ENCODE peak calls at places on chromosomes 11 and 22, in ten cellular contexts. D is H1, M is K562, Q is fibroblast of lung, C is GM23248, I is mammary epithelial cell, W is GM23338, H is OCI-LY7, L is HCT116, A is astrocyte. U is an unnamed sample.

GRCh38 chr11:118198370-118198769 is 21.9 kb upstream of the SCN2B start:
- DNase-seq in W (peak), L (peak), M (peak), I (peak), C (peak), A (peak), Q (peak), H (peak), D (peak), U (peak)

GRCh38 chr11:106288057-106288456 is 210.6 kb downstream of the AASDHPPT start:
- DNase-seq in M (no peak), H (no peak), Q (no peak), I (no peak), A (no peak), L (no peak), C (no peak), W (no peak), D (no peak), U (no peak)

GRCh38 chr11:9775393-9775780 is 111.5 kb downstream of the SWAP70 start:
- DNase-seq in D (no peak), I (no peak), W (peak), L (no peak), H (no peak), C (no peak), Q (no peak), A (no peak), M (no peak), U (no peak)

GRCh38 chr11:105046898-105047579 is 1.9 kb upstream of the CARD16 start:
- DNase-seq in Q (peak), M (no peak), C (peak), W (peak), D (no peak), I (peak), L (no peak), H (no peak), A (peak), U (no peak)

GRCh38 chr22:37498289-37498909 is 12.2 kb upstream of the MFNG start:
- DNase-seq in C (no peak), W (peak), Q (no peak), I (no peak), M (peak), L (no peak), A (no peak), H (peak), D (peak), U (peak)

GRCh38 chr11:82398300-82398815 is 335.3 kb downstream of the FAM181B start:
- DNase-seq in I (no peak), D (no peak), M (no peak), H (no peak), W (no peak), Q (no peak), C (no peak), L (no peak), A (no peak), U (no peak)

GRCh38 chr22:30425616-30426394 is at the start of gene MTFP1:
- DNase-seq in W (peak), A (peak), M (peak), D (peak), I (peak), H (peak), L (no peak), Q (peak), C (peak), U (peak)

GRCh38 chr11:95715777-95716241 is 73.8 kb downstream of the FAM76B start:
- DNase-seq in C (peak), Q (peak), D (no peak), M (no peak), I (peak), H (peak), A (peak), W (peak), L (no peak), U (no peak)

GRCh38 chr11:120499859-120500258 is 11.7 kb upstream of the GRIK4 start:
- DNase-seq in A (no peak), C (no peak), L (no peak), D (no peak), H (no peak), Q (no peak), M (no peak), W (no peak), I (no peak), U (no peak)

GRCh38 chr22:23233746-23234408 is 53.6 kb downstream of the BCR start:
- DNase-seq in D (no peak), W (no peak), M (peak), A (peak), L (no peak), I (no peak), H (no peak), C (peak), Q (peak), U (no peak)

GRCh38 chr22:41504397-41504796 is 35.5 kb downstream of the ACO2 start:
- DNase-seq in M (no peak), D (no peak), I (peak), H (no peak), Q (no peak), L (no peak), A (no peak), W (no peak), C (peak), U (no peak)

GRCh38 chr22:22787805-22788459 is 99.7 kb upstream of the IGLL5 start:
- DNase-seq in M (peak), A (no peak), W (peak), H (peak), C (peak), D (peak), Q (peak), I (peak), L (peak), U (peak)

GRCh38 chr22:28373841-28374240 is 305.8 kb downstream of the TTC28 start:
- DNase-seq in A (peak), I (no peak), Q (peak), C (peak), H (no peak), L (no peak), W (no peak), D (no peak), M (no peak), U (no peak)

GRCh38 chr11:9664276-9665171 is 647 bp downstream of the SWAP70 start:
- DNase-seq in W (peak), Q (peak), A (peak), D (no peak), C (peak), M (no peak), H (peak), L (no peak), I (peak), U (peak)

GRCh38 chr22:24066260-24066659 is 55.2 kb downstream of the CABIN1 start:
- DNase-seq in A (no peak), D (no peak), I (peak), M (no peak), C (peak), W (no peak), L (no peak), H (peak), Q (no peak), U (no peak)

GRCh38 chr11:15889972-15890371 is 466.4 kb downstream of the SOX6 start:
- DNase-seq in W (no peak), M (no peak), H (no peak), A (peak), C (no peak), Q (peak), D (no peak), L (no peak), I (no peak), U (peak)

GRCh38 chr11:109132539-109132938 is 289.5 kb upstream of the C11orf87 start:
- DNase-seq in D (no peak), C (no peak), Q (no peak), I (peak), H (no peak), W (peak), L (no peak), M (no peak), A (no peak), U (no peak)

GRCh38 chr22:29109853-29110252 is 37.0 kb downstream of the KREMEN1 start:
- DNase-seq in L (no peak), C (no peak), W (no peak), H (no peak), I (no peak), A (no peak), M (no peak), D (no peak), Q (peak), U (no peak)

GRCh38 chr11:34512810-34513673 is 552 bp downstream of the ELF5 start:
- DNase-seq in H (peak), A (peak), M (peak), D (peak), Q (peak), W (peak), L (peak), I (peak), C (peak), U (peak)

GRCh38 chr11:12559011-12559410 is 115.2 kb upstream of the TEAD1 start:
- DNase-seq in L (no peak), D (no peak), C (no peak), I (no peak), W (no peak), M (no peak), A (no peak), H (no peak), Q (peak), U (no peak)
- H2AFZ ChIP-seq in L (no peak), D (no peak), C (no peak), I (no peak), W (no peak), M (no peak), A (no peak), H (no peak), Q (no peak), U (no peak)

DNA sequence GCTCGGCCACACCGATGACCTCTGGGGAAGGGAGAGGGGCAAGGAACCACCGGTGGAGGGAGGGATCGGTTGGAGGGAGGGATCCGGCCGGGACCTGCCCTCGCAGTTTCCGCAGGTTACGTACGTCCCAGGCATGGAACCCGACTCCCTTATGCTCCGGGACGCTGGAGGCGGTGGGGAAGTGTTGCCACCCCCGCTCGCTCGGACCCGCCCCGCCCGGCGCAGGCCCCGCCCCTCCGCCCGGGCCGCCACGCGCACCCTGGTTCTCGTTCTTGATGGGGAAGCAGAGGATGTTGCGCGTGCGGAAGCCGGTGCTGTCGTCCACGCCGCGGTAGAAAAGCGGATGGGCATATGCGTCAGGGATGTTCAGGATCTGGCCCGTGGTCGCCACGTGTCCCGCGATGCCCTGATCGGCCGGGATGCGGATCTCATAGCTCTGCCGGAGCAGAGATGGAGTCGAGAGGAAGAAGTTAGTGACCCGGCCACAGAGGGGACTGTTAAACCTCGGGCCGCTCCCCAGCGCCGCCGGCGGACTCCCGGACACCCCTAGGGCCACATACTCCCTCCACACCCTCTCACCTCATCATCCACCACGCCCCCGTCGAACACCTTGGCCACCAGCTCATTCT is 89.8 kb downstream of the PDE2A start:
- DNase-seq in C (peak), L (no peak), Q (peak), I (no peak), D (peak), H (no peak), M (peak), W (peak), A (no peak), U (peak)
- H3K27ac ChIP-seq in C (no peak), L (no peak), Q (no peak), I (no peak), D (no peak), H (no peak), M (no peak), W (no peak), A (no peak), U (no peak)

GRCh38 chr11:17014774-17015638 is 792 bp upstream of the PLEKHA7 start:
- DNase-seq in D (peak), H (no peak), M (peak), I (no peak), L (peak), W (peak), A (peak), Q (peak), C (peak), U (peak)
- H2AFZ ChIP-seq in D (peak), H (no peak), M (peak), I (peak), L (peak), W (peak), A (peak), Q (no peak), C (peak), U (peak)

GRCh38 chr11:102927624-102927990 is 27.9 kb downstream of the MMP13 start:
- DNase-seq in D (no peak), M (no peak), W (no peak), A (no peak), H (no peak), L (no peak), I (no peak), Q (no peak), C (no peak), U (no peak)
- H3K27ac ChIP-seq in D (no peak), M (no peak), W (no peak), A (no peak), H (no peak), L (no peak), I (no peak), Q (no peak), C (no peak), U (no peak)

GRCh38 chr11:336666-337002 is 16.0 kb upstream of the IFITM3 start:
- DNase-seq in H (no peak), C (no peak), M (no peak), A (no peak), D (no peak), W (no peak), Q (no peak), I (no peak), L (no peak), U (no peak)
- H2AFZ ChIP-seq in H (peak), C (peak), M (peak), A (no peak), D (peak), W (no peak), Q (no peak), I (no peak), L (no peak), U (peak)

GRCh38 chr11:119369035-119369925 is 12.2 kb downstream of the USP2 start:
- DNase-seq in A (no peak), H (peak), L (no peak), Q (no peak), C (no peak), D (no peak), I (no peak), W (no peak), M (no peak), U (no peak)
- H3K27ac ChIP-seq in A (no peak), H (peak), L (no peak), Q (no peak), C (no peak), D (no peak), I (no peak), W (no peak), M (no peak), U (no peak)

DNA sequence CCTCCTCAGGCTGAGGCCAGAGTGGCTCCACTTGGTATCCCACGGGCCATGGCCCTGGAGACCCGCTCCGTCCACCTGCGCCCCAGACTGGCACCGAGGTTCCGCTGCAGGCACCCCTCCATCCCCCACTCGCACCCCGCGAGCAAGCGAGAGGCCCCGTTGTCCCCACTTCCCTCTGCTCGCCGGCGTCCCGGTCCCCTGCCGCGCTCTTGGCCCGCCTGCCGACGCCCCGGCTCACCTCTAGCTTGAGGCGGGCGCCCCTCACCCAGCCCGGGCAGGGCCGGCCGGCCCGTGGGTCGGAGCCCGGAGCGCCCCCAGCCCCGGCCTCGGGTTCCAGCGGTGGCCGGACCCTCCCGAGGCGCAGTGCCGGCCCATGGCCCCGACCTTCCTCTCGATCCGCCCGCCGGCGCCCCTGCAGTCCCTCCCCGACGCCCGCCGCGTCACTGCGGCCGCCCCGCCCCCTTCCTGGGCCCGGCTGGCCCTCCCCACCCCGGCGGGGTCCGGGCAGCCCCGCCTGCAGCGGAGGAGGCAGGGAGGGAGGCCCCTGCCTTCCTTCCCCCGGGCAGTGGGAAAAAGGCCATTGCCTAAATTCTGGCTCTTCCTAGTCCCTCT is at the start of gene PITPNM1:
- DNase-seq in I (peak), L (no peak), D (peak), Q (peak), W (peak), H (peak), A (peak), M (peak), C (peak), U (peak)
- H2AFZ ChIP-seq in I (peak), L (no peak), D (peak), Q (peak), W (peak), H (no peak), A (peak), M (peak), C (peak), U (peak)

DNA sequence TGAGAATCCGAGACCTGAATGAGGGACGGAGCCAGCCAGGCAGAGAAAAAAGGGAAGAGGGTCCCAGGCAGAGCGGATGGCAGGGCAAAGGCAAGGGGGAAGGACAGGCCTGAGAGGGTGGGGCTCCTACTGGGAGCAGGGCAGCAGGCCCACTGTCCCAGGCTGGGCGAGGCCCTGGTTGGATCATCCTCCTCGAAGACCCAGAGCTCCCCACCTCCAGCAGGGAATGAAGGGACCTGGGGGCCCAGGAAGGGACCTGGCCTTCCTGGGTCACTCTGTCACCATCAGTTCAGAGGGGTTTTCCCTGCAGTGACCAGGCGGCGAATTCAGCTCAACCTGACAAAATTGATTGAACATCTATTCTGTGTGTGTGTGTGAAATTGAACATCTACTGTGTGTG is 4.0 kb downstream of the CD5 start:
- DNase-seq in Q (no peak), L (no peak), C (no peak), D (no peak), I (no peak), M (no peak), W (no peak), H (no peak), A (no peak), U (no peak)
- H3K27ac ChIP-seq in Q (no peak), L (no peak), C (no peak), D (no peak), I (no peak), M (no peak), W (no peak), H (no peak), A (no peak), U (no peak)

U was measured in neural progenitor cell.